ENCODE peak calls at places on chromosomes 16 and 17, in four cellular contexts. I is IMR-90, C is H9, B is mesendoderm. D is an unnamed sample.

GRCh38 chr17:73554498-73554897 is 89.7 kb downstream of the SDK2 start:
- DNase-seq in I (no peak), C (no peak), B (no peak), D (no peak)

GRCh38 chr17:41540921-41541625 is 13.0 kb upstream of the KRT19 start:
- DNase-seq in I (peak; percentile 32), C (no peak), B (no peak), D (no peak)

GRCh38 chr17:62616993-62617893 is 10.2 kb upstream of the MRC2 start:
- DNase-seq in I (peak; percentile 56), C (peak; percentile 91), B (peak; percentile 100), D (peak; percentile 51)

GRCh38 chr16:85523602-85524364 is 89.3 kb upstream of the GSE1 start:
- DNase-seq in I (peak; percentile 45), C (peak; percentile 79), B (peak; percentile 88), D (no peak)

GRCh38 chr16:6427621-6428020 is 905.0 kb upstream of the RBFOX1 start:
- DNase-seq in I (no peak), C (no peak), B (no peak), D (no peak)

GRCh38 chr16:70495425-70496182 is 27.8 kb downstream of the COG4 start:
- DNase-seq in I (no peak), C (no peak), B (no peak), D (no peak)

GRCh38 chr16:70779361-70779760 is 21.6 kb downstream of the VAC14 start:
- DNase-seq in I (peak; percentile 28), C (no peak), B (no peak), D (no peak)

GRCh38 chr16:8571061-8571596 is 19.2 kb downstream of the TMEM114 start:
- DNase-seq in I (peak; percentile 41), C (no peak), B (peak; percentile 59), D (no peak)

GRCh38 chr16:11236855-11237254 is 19.1 kb downstream of the SOCS1 start:
- DNase-seq in I (no peak), C (no peak), B (no peak), D (no peak)

GRCh38 chr17:61635913-61636432 is 45.0 kb upstream of the NACA2 start:
- DNase-seq in I (peak; percentile 66), C (peak; percentile 54), B (peak; percentile 62), D (peak; percentile 21)

GRCh38 chr16:46482895-46483294 is 138.3 kb downstream of the SHCBP1 start:
- DNase-seq in I (no peak), C (no peak), B (no peak), D (no peak)

GRCh38 chr17:12256380-12256995 is 235.8 kb downstream of the MAP2K4 start:
- DNase-seq in I (peak; percentile 81), C (no peak), B (peak; percentile 56), D (peak; percentile 32)

GRCh38 chr17:72579990-72580320 is 459.1 kb downstream of the SOX9 start:
- DNase-seq in I (no peak), C (no peak), B (no peak), D (no peak)

GRCh38 chr16:55815320-55815719 is 17.6 kb downstream of the CES1 start:
- DNase-seq in I (no peak), C (no peak), B (no peak), D (no peak)

GRCh38 chr16:28063611-28064061 is at the start of gene GSG1L:
- DNase-seq in I (no peak), C (no peak), B (no peak), D (no peak)

GRCh38 chr17:42362245-42362961 is 25.8 kb downstream of the STAT3 start:
- DNase-seq in I (no peak), C (no peak), B (no peak), D (no peak)

DNA sequence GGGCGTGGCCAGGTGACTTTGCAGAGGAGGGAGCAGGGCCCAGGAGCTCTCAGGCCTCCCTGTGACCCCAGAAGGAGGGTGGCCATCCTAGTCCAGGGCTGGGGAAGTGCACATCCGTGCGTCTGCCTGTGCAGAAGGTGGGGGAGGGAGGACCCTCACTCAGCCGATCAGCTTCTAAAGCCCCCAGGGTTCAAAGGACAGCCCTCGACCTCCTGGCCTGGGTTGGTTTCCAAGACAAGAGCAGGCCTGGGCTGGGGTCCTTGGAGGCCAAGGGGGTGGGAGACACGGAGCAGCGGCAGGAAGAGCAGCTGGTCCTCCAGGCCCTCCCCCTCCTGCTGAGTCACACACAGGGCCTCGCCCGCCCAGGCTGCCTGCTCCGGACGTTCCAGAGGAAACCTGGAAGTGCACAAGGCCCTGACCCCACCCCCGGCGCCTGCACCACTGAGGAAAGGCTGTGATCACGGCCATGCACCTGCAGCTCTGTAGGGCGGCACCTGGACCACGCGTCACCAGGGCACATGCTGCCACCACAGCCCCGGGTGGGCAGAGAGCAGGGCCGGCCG is 67.1 kb upstream of the ZNF469 start:
- DNase-seq in I (peak; percentile 77), C (no peak), B (peak; percentile 29), D (no peak)
- H2AK5ac ChIP-seq in I (peak overlapping the region; percentile 98), C (no peak overlapping the region), B (no peak overlapping the region), D (peak overlapping the region; percentile 60)

GRCh38 chr17:18948476-18949006 is 3.4 kb upstream of the SLC5A10 start:
- DNase-seq in I (no peak), C (no peak), B (no peak), D (no peak)

GRCh38 chr17:18949566-18949965 is 2.4 kb upstream of the SLC5A10 start:
- DNase-seq in I (peak; percentile 17), C (no peak), B (no peak), D (no peak)

GRCh38 chr17:18953231-18953728 is 1.3 kb downstream of the SLC5A10 start:
- DNase-seq in I (no peak), C (no peak), B (no peak), D (no peak)

GRCh38 chr17:18951941-18952842 is at the start of gene SLC5A10:
- DNase-seq in I (no peak), C (peak; percentile 70), B (peak; percentile 65), D (no peak)

GRCh38 chr17:18950944-18951905 is 740 bp upstream of the SLC5A10 start:
- DNase-seq in I (no peak), C (no peak), B (peak; percentile 59), D (no peak)
- H2AK5ac ChIP-seq in I (no peak overlapping the region), C (no peak overlapping the region), B (no peak overlapping the region), D (peak overlapping the region; percentile 90)

GRCh38 chr17:40520991-40521453 is 19.6 kb upstream of the TNS4 start:
- DNase-seq in I (no peak), C (no peak), B (no peak), D (no peak)
- H2AK5ac ChIP-seq in I (peak overlapping the region; percentile 100), C (no peak overlapping the region), B (no peak overlapping the region), D (peak overlapping the region; percentile 64)

DNA sequence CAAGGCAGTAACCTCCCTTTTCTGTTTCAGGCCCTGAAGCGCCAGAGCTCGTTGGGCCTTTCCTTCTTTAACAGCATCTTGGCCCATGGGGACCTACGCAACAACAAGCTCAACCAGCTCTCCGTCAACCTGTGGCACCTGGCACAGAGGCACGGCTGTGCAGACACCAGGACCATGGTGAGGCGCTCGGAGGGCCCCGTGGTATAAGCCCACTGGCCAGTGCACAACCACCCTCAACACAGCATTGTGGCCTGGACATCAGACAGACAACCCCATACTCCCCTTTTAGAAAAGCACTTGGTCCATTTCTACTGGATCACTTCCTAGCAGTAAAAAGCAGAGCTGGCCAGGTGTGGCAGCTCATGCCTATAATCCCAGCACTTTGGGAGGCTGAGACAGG is 18.6 kb downstream of the KNOP1 start:
- DNase-seq in I (no peak), C (no peak), B (no peak), D (no peak)
- H2AK5ac ChIP-seq in I (no peak overlapping the region), C (no peak overlapping the region), B (no peak overlapping the region), D (no peak overlapping the region)

DNA sequence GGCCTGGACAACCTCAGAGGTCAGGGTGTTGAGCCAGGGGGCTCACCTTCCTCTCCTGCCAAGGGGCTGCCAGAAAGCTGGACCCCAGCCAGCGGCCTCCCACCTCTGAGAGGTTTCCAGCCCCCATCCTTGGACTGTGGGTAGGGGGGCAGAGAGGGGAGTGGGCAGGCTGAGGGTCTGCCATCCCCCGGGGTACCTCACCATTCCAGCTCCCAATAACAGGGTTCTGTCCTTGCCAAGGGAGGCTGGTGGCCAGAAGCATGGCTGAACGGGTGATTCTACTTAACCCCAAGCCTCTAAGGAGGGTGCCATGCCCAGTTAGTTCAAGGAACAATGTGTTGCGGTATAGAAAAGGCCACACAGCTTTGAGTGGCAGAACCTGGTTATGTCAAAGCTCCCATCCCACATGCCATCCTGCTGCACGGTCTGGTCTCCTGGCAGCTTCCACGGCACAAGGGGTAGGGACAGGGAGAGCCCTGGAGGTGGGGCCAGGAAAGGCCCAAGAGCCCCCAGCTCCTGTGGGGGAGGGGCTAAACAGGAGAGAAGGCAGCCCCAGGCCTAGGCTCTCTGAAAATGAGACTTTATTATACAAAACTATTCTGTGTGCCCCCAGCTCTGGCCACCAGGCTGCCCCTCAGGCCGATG is 19.8 kb downstream of the B9D1 start:
- DNase-seq in I (no peak), C (peak; percentile 29), B (no peak), D (no peak)
- H2AK5ac ChIP-seq in I (peak overlapping the region; percentile 27), C (no peak overlapping the region), B (no peak overlapping the region), D (peak overlapping the region; percentile 61)

DNA sequence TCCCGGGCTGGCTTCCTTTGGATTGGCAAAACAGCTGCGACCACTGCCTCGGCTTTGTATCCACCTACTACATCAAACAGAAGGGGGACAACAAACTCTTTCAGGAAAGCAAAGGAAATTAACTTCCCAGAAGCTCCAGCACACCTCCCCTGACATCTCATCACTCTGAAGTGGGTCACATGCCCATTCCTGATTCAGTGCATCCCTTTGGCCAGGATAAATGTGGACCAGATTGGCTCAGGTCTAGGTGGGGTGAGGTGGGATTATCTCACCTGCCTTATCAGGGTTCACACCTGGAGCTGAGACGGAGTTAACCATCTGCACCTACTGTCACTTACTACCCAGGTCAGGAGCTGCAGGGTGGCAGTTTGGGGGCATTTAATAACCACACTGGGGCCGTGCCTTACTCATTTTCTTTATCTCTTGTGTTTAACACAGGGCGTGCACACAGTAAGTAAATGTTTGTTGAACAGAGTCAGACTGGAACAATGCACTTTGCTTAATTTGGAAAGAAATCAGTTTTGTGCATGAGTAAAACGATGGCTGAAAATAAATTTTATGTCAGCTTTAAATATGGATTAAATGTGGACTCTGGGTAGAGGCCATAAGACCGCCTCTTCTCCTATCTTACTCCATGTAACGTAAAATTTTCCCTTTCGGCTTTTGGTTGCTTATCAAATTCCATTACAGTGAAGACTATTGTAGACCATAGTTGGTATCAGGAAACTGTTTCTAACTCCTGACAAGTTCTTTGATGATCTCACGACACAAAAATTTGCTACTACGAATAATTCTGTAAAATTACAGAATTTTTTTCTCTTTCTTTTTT is 36.0 kb downstream of the IQCK start:
- DNase-seq in I (peak; percentile 83), C (no peak), B (peak; percentile 24), D (no peak)
- H2AK5ac ChIP-seq in I (peak overlapping the region; percentile 56), C (no peak overlapping the region), B (no peak overlapping the region), D (no peak overlapping the region)

GRCh38 chr17:50640701-50641338 is 6.1 kb downstream of the ABCC3 start:
- DNase-seq in I (no peak), C (no peak), B (peak; percentile 76), D (no peak)
- H2AK5ac ChIP-seq in I (peak overlapping the region; percentile 97), C (no peak overlapping the region), B (no peak overlapping the region), D (peak overlapping the region; percentile 36)

DNA sequence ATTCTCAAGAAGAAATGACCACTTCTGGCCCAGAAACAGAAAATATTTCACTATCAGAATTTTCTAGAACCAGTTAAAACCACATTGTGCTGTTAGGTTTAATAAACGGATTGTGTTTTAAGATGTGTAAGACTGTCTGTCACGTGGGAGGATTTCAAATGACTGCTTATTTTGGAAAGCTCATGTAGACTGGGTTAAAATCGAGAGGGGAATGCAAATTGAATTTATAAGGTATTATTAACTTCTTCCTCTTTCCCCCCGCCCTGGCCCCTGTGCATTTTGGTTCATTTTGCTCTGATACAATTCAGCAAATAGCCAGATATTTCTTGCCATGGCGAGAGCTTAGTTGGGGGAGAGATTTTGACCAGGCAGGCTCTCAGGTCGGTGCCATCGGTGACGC is 498.7 kb downstream of the WWOX start:
- DNase-seq in I (no peak), C (no peak), B (no peak), D (no peak)
- H2AK5ac ChIP-seq in I (no peak overlapping the region), C (no peak overlapping the region), B (no peak overlapping the region), D (no peak overlapping the region)

D was measured in neuronal stem cell.